ENCODE peak calls at places on chromosomes 2 and 18, in six cellular contexts. One of them, this sample, is unnamed.

GRCh38 chr18:72360628-72361027 is 183.5 kb downstream of the CBLN2 start:
- DNase-seq in NCI-H82: no peak
- DNase-seq in activated CD4-positive, alpha-beta memory T cell treated with anti-CD3 and anti-CD28 coated beads for 36 hours: no peak
- DNase-seq in stimulated activated CD4-positive, alpha-beta T cell treated with anti-CD3 and anti-CD28 coated beads, Interleukin-12 subunit alpha, Interleukin-12 subunit beta, amount 100 ng/mL, for 4 hours: no peak
- DNase-seq in K562: no peak
- DNase-seq in glutamatergic neuron: no peak
- DNase-seq in this sample: no peak

GRCh38 chr2:223102040-223102899 is 50.3 kb downstream of the KCNE4 start:
- DNase-seq in activated CD4-positive, alpha-beta memory T cell treated with anti-CD3 and anti-CD28 coated beads for 36 hours: no peak
- DNase-seq in K562: no peak
- DNase-seq in glutamatergic neuron: no peak
- DNase-seq in stimulated activated CD4-positive, alpha-beta T cell treated with anti-CD3 and anti-CD28 coated beads, Interleukin-12 subunit alpha, Interleukin-12 subunit beta, amount 100 ng/mL, for 4 hours: no peak
- DNase-seq in NCI-H82: peak; percentile 83
- DNase-seq in this sample: no peak

GRCh38 chr2:236117861-236118269 is 50.3 kb downstream of the GBX2 start:
- DNase-seq in stimulated activated CD4-positive, alpha-beta T cell treated with anti-CD3 and anti-CD28 coated beads, Interleukin-12 subunit alpha, Interleukin-12 subunit beta, amount 100 ng/mL, for 4 hours: no peak
- DNase-seq in glutamatergic neuron: no peak
- DNase-seq in K562: no peak
- DNase-seq in NCI-H82: peak; percentile 62
- DNase-seq in activated CD4-positive, alpha-beta memory T cell treated with anti-CD3 and anti-CD28 coated beads for 36 hours: no peak
- DNase-seq in this sample: peak; percentile 89

GRCh38 chr2:45192991-45193390 is 183.7 kb upstream of the SIX2 start:
- DNase-seq in K562: no peak
- DNase-seq in NCI-H82: no peak
- DNase-seq in activated CD4-positive, alpha-beta memory T cell treated with anti-CD3 and anti-CD28 coated beads for 36 hours: no peak
- DNase-seq in stimulated activated CD4-positive, alpha-beta T cell treated with anti-CD3 and anti-CD28 coated beads, Interleukin-12 subunit alpha, Interleukin-12 subunit beta, amount 100 ng/mL, for 4 hours: no peak
- DNase-seq in glutamatergic neuron: no peak
- DNase-seq in this sample: no peak

GRCh38 chr2:48514591-48514990 is 15.4 kb upstream of the STON1 start:
- DNase-seq in K562: no peak
- DNase-seq in activated CD4-positive, alpha-beta memory T cell treated with anti-CD3 and anti-CD28 coated beads for 36 hours: no peak
- DNase-seq in glutamatergic neuron: no peak
- DNase-seq in NCI-H82: no peak
- DNase-seq in stimulated activated CD4-positive, alpha-beta T cell treated with anti-CD3 and anti-CD28 coated beads, Interleukin-12 subunit alpha, Interleukin-12 subunit beta, amount 100 ng/mL, for 4 hours: no peak
- DNase-seq in this sample: no peak

GRCh38 chr2:224195954-224196571 is 157.0 kb upstream of the SERPINE2 start:
- DNase-seq in stimulated activated CD4-positive, alpha-beta T cell treated with anti-CD3 and anti-CD28 coated beads, Interleukin-12 subunit alpha, Interleukin-12 subunit beta, amount 100 ng/mL, for 4 hours: no peak
- DNase-seq in activated CD4-positive, alpha-beta memory T cell treated with anti-CD3 and anti-CD28 coated beads for 36 hours: no peak
- DNase-seq in K562: no peak
- DNase-seq in glutamatergic neuron: no peak
- DNase-seq in NCI-H82: no peak
- DNase-seq in this sample: no peak

GRCh38 chr2:120949027-120949956 is 213.6 kb downstream of the GLI2 start:
- DNase-seq in glutamatergic neuron: no peak
- DNase-seq in stimulated activated CD4-positive, alpha-beta T cell treated with anti-CD3 and anti-CD28 coated beads, Interleukin-12 subunit alpha, Interleukin-12 subunit beta, amount 100 ng/mL, for 4 hours: no peak
- DNase-seq in activated CD4-positive, alpha-beta memory T cell treated with anti-CD3 and anti-CD28 coated beads for 36 hours: no peak
- DNase-seq in K562: peak; percentile 32
- DNase-seq in NCI-H82: peak; percentile 57
- DNase-seq in this sample: peak; percentile 65

GRCh38 chr2:175557810-175558377 is 376.4 kb upstream of the ATP5MC3 start:
- DNase-seq in activated CD4-positive, alpha-beta memory T cell treated with anti-CD3 and anti-CD28 coated beads for 36 hours: no peak
- DNase-seq in K562: no peak
- DNase-seq in NCI-H82: no peak
- DNase-seq in glutamatergic neuron: no peak
- DNase-seq in stimulated activated CD4-positive, alpha-beta T cell treated with anti-CD3 and anti-CD28 coated beads, Interleukin-12 subunit alpha, Interleukin-12 subunit beta, amount 100 ng/mL, for 4 hours: no peak
- DNase-seq in this sample: no peak

GRCh38 chr18:23626451-23627279 is 36.0 kb downstream of the ANKRD29 start:
- DNase-seq in NCI-H82: no peak
- DNase-seq in stimulated activated CD4-positive, alpha-beta T cell treated with anti-CD3 and anti-CD28 coated beads, Interleukin-12 subunit alpha, Interleukin-12 subunit beta, amount 100 ng/mL, for 4 hours: no peak
- DNase-seq in K562: no peak
- DNase-seq in glutamatergic neuron: no peak
- DNase-seq in activated CD4-positive, alpha-beta memory T cell treated with anti-CD3 and anti-CD28 coated beads for 36 hours: no peak
- DNase-seq in this sample: no peak

GRCh38 chr2:200615247-200615646 is 29.4 kb downstream of the AOX1 start:
- DNase-seq in activated CD4-positive, alpha-beta memory T cell treated with anti-CD3 and anti-CD28 coated beads for 36 hours: no peak
- DNase-seq in stimulated activated CD4-positive, alpha-beta T cell treated with anti-CD3 and anti-CD28 coated beads, Interleukin-12 subunit alpha, Interleukin-12 subunit beta, amount 100 ng/mL, for 4 hours: no peak
- DNase-seq in NCI-H82: no peak
- DNase-seq in glutamatergic neuron: no peak
- DNase-seq in K562: no peak
- DNase-seq in this sample: no peak

GRCh38 chr2:110860620-110861019 is 128.2 kb downstream of the ACOXL start:
- DNase-seq in stimulated activated CD4-positive, alpha-beta T cell treated with anti-CD3 and anti-CD28 coated beads, Interleukin-12 subunit alpha, Interleukin-12 subunit beta, amount 100 ng/mL, for 4 hours: no peak
- DNase-seq in glutamatergic neuron: no peak
- DNase-seq in K562: no peak
- DNase-seq in activated CD4-positive, alpha-beta memory T cell treated with anti-CD3 and anti-CD28 coated beads for 36 hours: no peak
- DNase-seq in NCI-H82: no peak
- DNase-seq in this sample: no peak

GRCh38 chr2:60411295-60411694 is 142.2 kb downstream of the BCL11A start:
- DNase-seq in stimulated activated CD4-positive, alpha-beta T cell treated with anti-CD3 and anti-CD28 coated beads, Interleukin-12 subunit alpha, Interleukin-12 subunit beta, amount 100 ng/mL, for 4 hours: no peak
- DNase-seq in glutamatergic neuron: no peak
- DNase-seq in activated CD4-positive, alpha-beta memory T cell treated with anti-CD3 and anti-CD28 coated beads for 36 hours: no peak
- DNase-seq in NCI-H82: no peak
- DNase-seq in K562: no peak
- DNase-seq in this sample: no peak

GRCh38 chr2:65545818-65546217 is 113.4 kb upstream of the SPRED2 start:
- DNase-seq in K562: no peak
- DNase-seq in activated CD4-positive, alpha-beta memory T cell treated with anti-CD3 and anti-CD28 coated beads for 36 hours: no peak
- DNase-seq in stimulated activated CD4-positive, alpha-beta T cell treated with anti-CD3 and anti-CD28 coated beads, Interleukin-12 subunit alpha, Interleukin-12 subunit beta, amount 100 ng/mL, for 4 hours: no peak
- DNase-seq in NCI-H82: no peak
- DNase-seq in glutamatergic neuron: no peak
- DNase-seq in this sample: no peak

GRCh38 chr2:85390941-85391669 is 19.1 kb downstream of the CAPG start:
- DNase-seq in glutamatergic neuron: peak; percentile 70
- DNase-seq in activated CD4-positive, alpha-beta memory T cell treated with anti-CD3 and anti-CD28 coated beads for 36 hours: peak; percentile 75
- DNase-seq in NCI-H82: peak; percentile 83
- DNase-seq in stimulated activated CD4-positive, alpha-beta T cell treated with anti-CD3 and anti-CD28 coated beads, Interleukin-12 subunit alpha, Interleukin-12 subunit beta, amount 100 ng/mL, for 4 hours: peak; percentile 70
- DNase-seq in K562: peak; percentile 82
- DNase-seq in this sample: peak; percentile 77

GRCh38 chr2:109376115-109376514 is 237.7 kb downstream of the SEPTIN10 start:
- DNase-seq in stimulated activated CD4-positive, alpha-beta T cell treated with anti-CD3 and anti-CD28 coated beads, Interleukin-12 subunit alpha, Interleukin-12 subunit beta, amount 100 ng/mL, for 4 hours: no peak
- DNase-seq in K562: no peak
- DNase-seq in activated CD4-positive, alpha-beta memory T cell treated with anti-CD3 and anti-CD28 coated beads for 36 hours: no peak
- DNase-seq in glutamatergic neuron: no peak
- DNase-seq in NCI-H82: no peak
- DNase-seq in this sample: no peak

GRCh38 chr2:46803911-46804670 is 111.5 kb downstream of the MCFD2 start:
- DNase-seq in NCI-H82: no peak
- DNase-seq in stimulated activated CD4-positive, alpha-beta T cell treated with anti-CD3 and anti-CD28 coated beads, Interleukin-12 subunit alpha, Interleukin-12 subunit beta, amount 100 ng/mL, for 4 hours: no peak
- DNase-seq in glutamatergic neuron: no peak
- DNase-seq in activated CD4-positive, alpha-beta memory T cell treated with anti-CD3 and anti-CD28 coated beads for 36 hours: no peak
- DNase-seq in K562: no peak
- DNase-seq in this sample: no peak

GRCh38 chr2:171598713-171599319 is 76.5 kb downstream of the CYBRD1 start:
- DNase-seq in activated CD4-positive, alpha-beta memory T cell treated with anti-CD3 and anti-CD28 coated beads for 36 hours: peak; percentile 47
- DNase-seq in stimulated activated CD4-positive, alpha-beta T cell treated with anti-CD3 and anti-CD28 coated beads, Interleukin-12 subunit alpha, Interleukin-12 subunit beta, amount 100 ng/mL, for 4 hours: peak; percentile 22
- DNase-seq in NCI-H82: peak; percentile 92
- DNase-seq in glutamatergic neuron: peak; percentile 31
- DNase-seq in K562: peak; percentile 82
- DNase-seq in this sample: peak; percentile 77

GRCh38 chr2:142756430-142756829 is 121.0 kb upstream of the KYNU start:
- DNase-seq in glutamatergic neuron: no peak
- DNase-seq in NCI-H82: no peak
- DNase-seq in K562: no peak
- DNase-seq in activated CD4-positive, alpha-beta memory T cell treated with anti-CD3 and anti-CD28 coated beads for 36 hours: no peak
- DNase-seq in stimulated activated CD4-positive, alpha-beta T cell treated with anti-CD3 and anti-CD28 coated beads, Interleukin-12 subunit alpha, Interleukin-12 subunit beta, amount 100 ng/mL, for 4 hours: no peak
- DNase-seq in this sample: no peak

GRCh38 chr2:54416166-54416798 is 39.8 kb upstream of the SPTBN1 start:
- DNase-seq in activated CD4-positive, alpha-beta memory T cell treated with anti-CD3 and anti-CD28 coated beads for 36 hours: no peak
- DNase-seq in stimulated activated CD4-positive, alpha-beta T cell treated with anti-CD3 and anti-CD28 coated beads, Interleukin-12 subunit alpha, Interleukin-12 subunit beta, amount 100 ng/mL, for 4 hours: no peak
- DNase-seq in NCI-H82: no peak
- DNase-seq in K562: no peak
- DNase-seq in glutamatergic neuron: no peak
- DNase-seq in this sample: no peak

GRCh38 chr18:37639846-37640245 is 74.2 kb upstream of the CELF4 start:
- DNase-seq in stimulated activated CD4-positive, alpha-beta T cell treated with anti-CD3 and anti-CD28 coated beads, Interleukin-12 subunit alpha, Interleukin-12 subunit beta, amount 100 ng/mL, for 4 hours: no peak
- DNase-seq in NCI-H82: no peak
- DNase-seq in activated CD4-positive, alpha-beta memory T cell treated with anti-CD3 and anti-CD28 coated beads for 36 hours: no peak
- DNase-seq in glutamatergic neuron: no peak
- DNase-seq in K562: no peak
- DNase-seq in this sample: no peak

GRCh38 chr2:176676257-176676570 is 407.0 kb downstream of the MTX2 start:
- DNase-seq in activated CD4-positive, alpha-beta memory T cell treated with anti-CD3 and anti-CD28 coated beads for 36 hours: no peak
- DNase-seq in stimulated activated CD4-positive, alpha-beta T cell treated with anti-CD3 and anti-CD28 coated beads, Interleukin-12 subunit alpha, Interleukin-12 subunit beta, amount 100 ng/mL, for 4 hours: no peak
- DNase-seq in NCI-H82: no peak
- DNase-seq in glutamatergic neuron: no peak
- DNase-seq in K562: no peak
- DNase-seq in this sample: no peak

GRCh38 chr2:238462782-238463396 is 36.2 kb downstream of the ASB1 start:
- DNase-seq in stimulated activated CD4-positive, alpha-beta T cell treated with anti-CD3 and anti-CD28 coated beads, Interleukin-12 subunit alpha, Interleukin-12 subunit beta, amount 100 ng/mL, for 4 hours: no peak
- DNase-seq in activated CD4-positive, alpha-beta memory T cell treated with anti-CD3 and anti-CD28 coated beads for 36 hours: no peak
- DNase-seq in glutamatergic neuron: no peak
- DNase-seq in NCI-H82: peak; percentile 69
- DNase-seq in K562: peak; percentile 45
- DNase-seq in this sample: peak; percentile 60

GRCh38 chr2:230865766-230866703 is 1.3 kb downstream of the ITM2C start:
- DNase-seq in activated CD4-positive, alpha-beta memory T cell treated with anti-CD3 and anti-CD28 coated beads for 36 hours: peak; percentile 35
- DNase-seq in NCI-H82: peak; percentile 63
- DNase-seq in stimulated activated CD4-positive, alpha-beta T cell treated with anti-CD3 and anti-CD28 coated beads, Interleukin-12 subunit alpha, Interleukin-12 subunit beta, amount 100 ng/mL, for 4 hours: no peak
- DNase-seq in K562: peak; percentile 23
- DNase-seq in glutamatergic neuron: no peak
- DNase-seq in this sample: peak; percentile 57

GRCh38 chr18:40485318-40485717 is 1469.7 kb upstream of the PIK3C3 start:
- DNase-seq in glutamatergic neuron: no peak
- DNase-seq in K562: no peak
- DNase-seq in stimulated activated CD4-positive, alpha-beta T cell treated with anti-CD3 and anti-CD28 coated beads, Interleukin-12 subunit alpha, Interleukin-12 subunit beta, amount 100 ng/mL, for 4 hours: no peak
- DNase-seq in NCI-H82: no peak
- DNase-seq in activated CD4-positive, alpha-beta memory T cell treated with anti-CD3 and anti-CD28 coated beads for 36 hours: no peak
- DNase-seq in this sample: no peak

GRCh38 chr18:21241224-21242131 is 554 bp upstream of the GREB1L start:
- DNase-seq in stimulated activated CD4-positive, alpha-beta T cell treated with anti-CD3 and anti-CD28 coated beads, Interleukin-12 subunit alpha, Interleukin-12 subunit beta, amount 100 ng/mL, for 4 hours: no peak
- DNase-seq in activated CD4-positive, alpha-beta memory T cell treated with anti-CD3 and anti-CD28 coated beads for 36 hours: no peak
- DNase-seq in K562: no peak
- DNase-seq in glutamatergic neuron: peak; percentile 42
- DNase-seq in NCI-H82: peak; percentile 52
- DNase-seq in this sample: peak; percentile 84

GRCh38 chr18:5295231-5295920 is at the start of gene ZBTB14:
- DNase-seq in glutamatergic neuron: peak; percentile 76
- DNase-seq in K562: peak; percentile 88
- DNase-seq in activated CD4-positive, alpha-beta memory T cell treated with anti-CD3 and anti-CD28 coated beads for 36 hours: peak; percentile 74
- DNase-seq in NCI-H82: peak; percentile 62
- DNase-seq in stimulated activated CD4-positive, alpha-beta T cell treated with anti-CD3 and anti-CD28 coated beads, Interleukin-12 subunit alpha, Interleukin-12 subunit beta, amount 100 ng/mL, for 4 hours: peak; percentile 70
- DNase-seq in this sample: peak; percentile 56

GRCh38 chr2:9231291-9232165 is 24.9 kb downstream of the ASAP2 start:
- DNase-seq in stimulated activated CD4-positive, alpha-beta T cell treated with anti-CD3 and anti-CD28 coated beads, Interleukin-12 subunit alpha, Interleukin-12 subunit beta, amount 100 ng/mL, for 4 hours: no peak
- DNase-seq in glutamatergic neuron: no peak
- DNase-seq in K562: no peak
- DNase-seq in NCI-H82: no peak
- DNase-seq in activated CD4-positive, alpha-beta memory T cell treated with anti-CD3 and anti-CD28 coated beads for 36 hours: no peak
- DNase-seq in this sample: no peak

GRCh38 chr2:74819702-74820101 is 14.2 kb upstream of the HK2 start:
- DNase-seq in glutamatergic neuron: no peak
- DNase-seq in activated CD4-positive, alpha-beta memory T cell treated with anti-CD3 and anti-CD28 coated beads for 36 hours: no peak
- DNase-seq in NCI-H82: no peak
- DNase-seq in K562: no peak
- DNase-seq in stimulated activated CD4-positive, alpha-beta T cell treated with anti-CD3 and anti-CD28 coated beads, Interleukin-12 subunit alpha, Interleukin-12 subunit beta, amount 100 ng/mL, for 4 hours: no peak
- DNase-seq in this sample: no peak

This sample was measured in HuH-7.